ENCODE peak calls at places on chromosome 3, in seven cellular contexts. One of them, this sample, is unnamed.

GRCh38 chr3:161291191-161291901 is 70.2 kb downstream of the NMD3 start:
- ATAC-seq in heart right ventricle: no peak
- ATAC-seq in GM12878: no peak
- ATAC-seq in psoas muscle: no peak
- ATAC-seq in GM23338: no peak
- ATAC-seq in CD4-positive, CD25-positive, alpha-beta regulatory T cell: no peak
- ATAC-seq in left lung: no peak
- ATAC-seq in this sample: no peak

GRCh38 chr3:155179966-155180757 is 100.0 kb downstream of the MME start:
- ATAC-seq in psoas muscle: no peak
- ATAC-seq in GM12878: no peak
- ATAC-seq in left lung: no peak
- ATAC-seq in CD4-positive, CD25-positive, alpha-beta regulatory T cell: no peak
- ATAC-seq in GM23338: peak; percentile 61
- ATAC-seq in heart right ventricle: no peak
- ATAC-seq in this sample: no peak

GRCh38 chr3:56787784-56788256 is 13.9 kb downstream of the ARHGEF3 start:
- ATAC-seq in CD4-positive, CD25-positive, alpha-beta regulatory T cell: no peak
- ATAC-seq in heart right ventricle: peak; percentile 12
- ATAC-seq in psoas muscle: peak; percentile 74
- ATAC-seq in left lung: no peak
- ATAC-seq in GM23338: no peak
- ATAC-seq in GM12878: peak; percentile 50
- ATAC-seq in this sample: peak; percentile 50

GRCh38 chr3:147940400-147940799 is 531.2 kb downstream of the ZIC1 start:
- ATAC-seq in heart right ventricle: no peak
- ATAC-seq in GM12878: no peak
- ATAC-seq in psoas muscle: no peak
- ATAC-seq in CD4-positive, CD25-positive, alpha-beta regulatory T cell: no peak
- ATAC-seq in left lung: no peak
- ATAC-seq in GM23338: no peak
- ATAC-seq in this sample: no peak

GRCh38 chr3:38158472-38158871 is 6.9 kb upstream of the OXSR1 start:
- ATAC-seq in CD4-positive, CD25-positive, alpha-beta regulatory T cell: no peak
- ATAC-seq in GM12878: no peak
- ATAC-seq in GM23338: no peak
- ATAC-seq in left lung: no peak
- ATAC-seq in psoas muscle: no peak
- ATAC-seq in heart right ventricle: no peak
- ATAC-seq in this sample: no peak

GRCh38 chr3:48700750-48701405 is 15.2 kb upstream of the NCKIPSD start:
- ATAC-seq in CD4-positive, CD25-positive, alpha-beta regulatory T cell: no peak
- ATAC-seq in GM12878: no peak
- ATAC-seq in left lung: no peak
- ATAC-seq in GM23338: no peak
- ATAC-seq in heart right ventricle: no peak
- ATAC-seq in psoas muscle: no peak
- ATAC-seq in this sample: no peak

GRCh38 chr3:186182850-186183249 is 74.0 kb upstream of the ETV5 start:
- ATAC-seq in psoas muscle: no peak
- ATAC-seq in CD4-positive, CD25-positive, alpha-beta regulatory T cell: no peak
- ATAC-seq in heart right ventricle: no peak
- ATAC-seq in GM23338: no peak
- ATAC-seq in GM12878: no peak
- ATAC-seq in left lung: no peak
- ATAC-seq in this sample: no peak

GRCh38 chr3:27718459-27718858 is 3.7 kb downstream of the EOMES start:
- ATAC-seq in GM23338: no peak
- ATAC-seq in CD4-positive, CD25-positive, alpha-beta regulatory T cell: no peak
- ATAC-seq in left lung: no peak
- ATAC-seq in GM12878: no peak
- ATAC-seq in heart right ventricle: no peak
- ATAC-seq in psoas muscle: no peak
- ATAC-seq in this sample: no peak

GRCh38 chr3:122572940-122573412 is 4.5 kb upstream of the PARP15 start:
- ATAC-seq in CD4-positive, CD25-positive, alpha-beta regulatory T cell: peak; percentile 66
- ATAC-seq in heart right ventricle: no peak
- ATAC-seq in GM23338: peak; percentile 60
- ATAC-seq in GM12878: peak; percentile 47
- ATAC-seq in left lung: peak; percentile 85
- ATAC-seq in psoas muscle: peak; percentile 33
- ATAC-seq in this sample: no peak
- H3K36me3 ChIP-seq in CD4-positive, CD25-positive, alpha-beta regulatory T cell: peaks cover 42% of the 10 kb centered on the region
- H3K36me3 ChIP-seq in heart right ventricle: peaks cover 72% of the 10 kb centered on the region
- H3K36me3 ChIP-seq in GM23338: no peaks in the 10 kb centered on the region
- H3K36me3 ChIP-seq in GM12878: no peaks in the 10 kb centered on the region
- H3K36me3 ChIP-seq in left lung: peaks cover 68% of the 10 kb centered on the region
- H3K36me3 ChIP-seq in psoas muscle: peaks cover 40% of the 10 kb centered on the region
- H3K36me3 ChIP-seq in this sample: no peaks in the 10 kb centered on the region

DNA sequence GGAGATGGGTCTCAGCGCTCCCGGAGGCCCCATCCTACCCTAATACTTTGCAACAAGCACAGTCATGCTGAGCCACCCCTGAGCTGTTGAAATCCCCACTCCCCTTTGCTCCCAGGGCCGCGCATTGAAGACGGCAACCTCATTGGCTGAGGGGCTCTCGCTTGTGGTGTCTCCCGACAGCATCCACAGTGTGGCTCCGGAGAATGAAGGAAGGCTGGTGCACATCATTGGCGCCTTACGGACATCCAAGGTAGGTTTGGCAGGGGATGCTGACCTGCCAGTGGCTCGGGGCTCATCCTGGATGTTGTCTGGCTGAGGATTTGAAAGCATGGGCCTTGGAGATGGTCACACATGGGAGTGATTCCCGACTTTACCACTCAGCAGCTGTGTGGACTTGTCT is 5.9 kb downstream of the TMEM43 start:
- ATAC-seq in heart right ventricle: no peak
- ATAC-seq in GM12878: no peak
- ATAC-seq in psoas muscle: no peak
- ATAC-seq in left lung: no peak
- ATAC-seq in CD4-positive, CD25-positive, alpha-beta regulatory T cell: no peak
- ATAC-seq in GM23338: no peak
- ATAC-seq in this sample: no peak
- H3K36me3 ChIP-seq in heart right ventricle: peaks cover 87% of the 10 kb centered on the region
- H3K36me3 ChIP-seq in GM12878: peaks cover 27% of the 10 kb centered on the region
- H3K36me3 ChIP-seq in psoas muscle: peaks cover 87% of the 10 kb centered on the region
- H3K36me3 ChIP-seq in left lung: peaks cover 87% of the 10 kb centered on the region
- H3K36me3 ChIP-seq in CD4-positive, CD25-positive, alpha-beta regulatory T cell: peaks cover 74% of the 10 kb centered on the region
- H3K36me3 ChIP-seq in GM23338: peaks cover 4% of the 10 kb centered on the region
- H3K36me3 ChIP-seq in this sample: no peaks in the 10 kb centered on the region

DNA sequence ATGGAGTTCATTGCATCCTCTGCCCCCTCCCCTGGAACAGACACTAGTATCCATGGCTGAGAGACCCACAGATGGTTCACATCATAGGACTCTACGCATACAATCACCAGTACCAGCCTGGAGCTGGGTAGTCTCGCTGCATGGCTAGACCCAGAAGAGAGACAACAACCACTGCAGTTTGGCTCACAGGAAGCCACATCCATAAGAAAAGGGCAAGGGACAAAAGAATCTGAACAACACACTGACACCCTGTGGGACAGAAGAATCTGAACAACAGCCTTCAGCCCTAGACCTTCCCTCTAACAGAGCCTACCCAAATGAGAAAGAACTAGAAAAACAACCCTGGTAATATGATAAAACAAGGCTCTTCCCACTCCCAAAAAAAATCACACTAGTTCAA is 479.3 kb downstream of the RAP2B start:
- ATAC-seq in GM12878: no peak
- ATAC-seq in psoas muscle: no peak
- ATAC-seq in left lung: no peak
- ATAC-seq in GM23338: peak; percentile 91
- ATAC-seq in heart right ventricle: no peak
- ATAC-seq in CD4-positive, CD25-positive, alpha-beta regulatory T cell: no peak
- ATAC-seq in this sample: no peak
- H3K36me3 ChIP-seq in GM12878: no peaks in the 10 kb centered on the region
- H3K36me3 ChIP-seq in psoas muscle: no peaks in the 10 kb centered on the region
- H3K36me3 ChIP-seq in left lung: no peaks in the 10 kb centered on the region
- H3K36me3 ChIP-seq in GM23338: no peaks in the 10 kb centered on the region
- H3K36me3 ChIP-seq in heart right ventricle: no peaks in the 10 kb centered on the region
- H3K36me3 ChIP-seq in CD4-positive, CD25-positive, alpha-beta regulatory T cell: no peaks in the 10 kb centered on the region
- H3K36me3 ChIP-seq in this sample: no peaks in the 10 kb centered on the region

GRCh38 chr3:157148123-157148889 is 11.6 kb downstream of the CCNL1 start:
- ATAC-seq in psoas muscle: peak; percentile 20
- ATAC-seq in GM12878: peak; percentile 45
- ATAC-seq in CD4-positive, CD25-positive, alpha-beta regulatory T cell: no peak
- ATAC-seq in GM23338: no peak
- ATAC-seq in left lung: no peak
- ATAC-seq in heart right ventricle: no peak
- ATAC-seq in this sample: no peak
- H3K36me3 ChIP-seq in psoas muscle: peaks cover 100% of the 10 kb centered on the region
- H3K36me3 ChIP-seq in GM12878: peaks cover 7% of the 10 kb centered on the region
- H3K36me3 ChIP-seq in CD4-positive, CD25-positive, alpha-beta regulatory T cell: peaks cover 99% of the 10 kb centered on the region
- H3K36me3 ChIP-seq in GM23338: peaks cover 74% of the 10 kb centered on the region
- H3K36me3 ChIP-seq in left lung: peaks cover 100% of the 10 kb centered on the region
- H3K36me3 ChIP-seq in heart right ventricle: peaks cover 100% of the 10 kb centered on the region
- H3K36me3 ChIP-seq in this sample: peaks cover 23% of the 10 kb centered on the region

DNA sequence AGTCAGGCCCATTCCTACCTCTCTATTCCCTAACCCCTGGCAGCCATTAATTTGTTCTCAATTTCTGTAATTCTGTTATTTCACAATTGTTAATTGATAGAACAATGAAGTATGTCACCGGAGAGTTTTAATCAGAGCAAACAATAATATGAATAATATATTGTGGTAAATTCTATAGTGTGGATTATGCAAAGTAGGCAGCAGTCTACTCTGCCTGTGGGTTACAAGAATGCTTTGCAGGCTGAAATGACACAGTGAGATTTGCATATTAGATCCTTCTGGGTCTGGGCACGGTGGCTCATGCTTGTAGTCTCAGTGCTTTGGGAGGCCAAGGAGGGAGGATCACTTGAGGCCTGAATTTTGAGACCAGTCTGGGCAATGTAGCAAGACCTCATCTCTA is 12.4 kb downstream of the COPG1 start:
- ATAC-seq in psoas muscle: no peak
- ATAC-seq in left lung: no peak
- ATAC-seq in GM12878: peak; percentile 43
- ATAC-seq in GM23338: no peak
- ATAC-seq in heart right ventricle: no peak
- ATAC-seq in CD4-positive, CD25-positive, alpha-beta regulatory T cell: no peak
- ATAC-seq in this sample: no peak
- H3K36me3 ChIP-seq in psoas muscle: peaks cover 99% of the 10 kb centered on the region
- H3K36me3 ChIP-seq in left lung: peaks cover 100% of the 10 kb centered on the region
- H3K36me3 ChIP-seq in GM12878: peaks cover 25% of the 10 kb centered on the region
- H3K36me3 ChIP-seq in GM23338: peaks cover 40% of the 10 kb centered on the region
- H3K36me3 ChIP-seq in heart right ventricle: peaks cover 100% of the 10 kb centered on the region
- H3K36me3 ChIP-seq in CD4-positive, CD25-positive, alpha-beta regulatory T cell: peaks cover 90% of the 10 kb centered on the region
- H3K36me3 ChIP-seq in this sample: peaks cover 3% of the 10 kb centered on the region

GRCh38 chr3:16466822-16467221 is 46.7 kb downstream of the RFTN1 start:
- ATAC-seq in heart right ventricle: no peak
- ATAC-seq in CD4-positive, CD25-positive, alpha-beta regulatory T cell: no peak
- ATAC-seq in psoas muscle: no peak
- ATAC-seq in left lung: no peak
- ATAC-seq in GM12878: no peak
- ATAC-seq in GM23338: no peak
- ATAC-seq in this sample: no peak
- H3K36me3 ChIP-seq in heart right ventricle: peaks cover 31% of the 10 kb centered on the region
- H3K36me3 ChIP-seq in CD4-positive, CD25-positive, alpha-beta regulatory T cell: peaks cover 24% of the 10 kb centered on the region
- H3K36me3 ChIP-seq in psoas muscle: peaks cover 3% of the 10 kb centered on the region
- H3K36me3 ChIP-seq in left lung: peaks cover 10% of the 10 kb centered on the region
- H3K36me3 ChIP-seq in GM12878: peaks cover 10% of the 10 kb centered on the region
- H3K36me3 ChIP-seq in GM23338: no peaks in the 10 kb centered on the region
- H3K36me3 ChIP-seq in this sample: no peaks in the 10 kb centered on the region

GRCh38 chr3:133588784-133589465 is 15.4 kb downstream of the CDV3 start:
- ATAC-seq in GM12878: peak; percentile 11
- ATAC-seq in heart right ventricle: no peak
- ATAC-seq in GM23338: no peak
- ATAC-seq in left lung: peak; percentile 50
- ATAC-seq in CD4-positive, CD25-positive, alpha-beta regulatory T cell: no peak
- ATAC-seq in psoas muscle: no peak
- ATAC-seq in this sample: no peak
- H3K36me3 ChIP-seq in GM12878: peaks cover 6% of the 10 kb centered on the region
- H3K36me3 ChIP-seq in heart right ventricle: peaks cover 66% of the 10 kb centered on the region
- H3K36me3 ChIP-seq in GM23338: peaks cover 53% of the 10 kb centered on the region
- H3K36me3 ChIP-seq in left lung: peaks cover 65% of the 10 kb centered on the region
- H3K36me3 ChIP-seq in CD4-positive, CD25-positive, alpha-beta regulatory T cell: peaks cover 55% of the 10 kb centered on the region
- H3K36me3 ChIP-seq in psoas muscle: peaks cover 58% of the 10 kb centered on the region
- H3K36me3 ChIP-seq in this sample: peaks cover 66% of the 10 kb centered on the region

DNA sequence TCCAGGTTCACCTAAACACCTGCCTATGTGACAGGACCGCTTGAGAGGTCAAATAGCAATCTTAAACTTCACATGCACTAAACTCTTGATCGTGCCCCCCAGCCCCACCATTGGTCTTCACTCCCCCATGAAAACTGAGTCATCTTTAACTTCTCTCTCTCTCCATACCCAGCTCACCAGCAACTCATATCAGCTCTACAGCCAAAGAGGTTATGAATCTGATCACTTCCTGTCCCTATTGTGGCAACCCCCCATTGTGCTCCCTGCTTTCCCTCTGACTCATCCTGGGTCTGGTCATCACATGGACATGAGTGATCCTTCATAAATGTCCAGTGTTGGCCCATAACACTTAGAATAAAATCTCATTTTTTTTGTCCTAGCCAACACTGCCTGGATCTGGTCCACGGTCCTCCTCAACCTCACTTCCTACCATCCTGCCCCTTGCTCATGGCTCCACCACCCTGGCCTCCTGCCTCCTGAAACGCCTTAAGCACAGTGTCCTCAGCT is 103.4 kb upstream of the HACD2 start:
- ATAC-seq in GM23338: no peak
- ATAC-seq in GM12878: peak; percentile 48
- ATAC-seq in psoas muscle: peak; percentile 45
- ATAC-seq in heart right ventricle: no peak
- ATAC-seq in left lung: peak; percentile 35
- ATAC-seq in CD4-positive, CD25-positive, alpha-beta regulatory T cell: no peak
- ATAC-seq in this sample: peak; percentile 40
- H3K36me3 ChIP-seq in GM23338: no peaks in the 10 kb centered on the region
- H3K36me3 ChIP-seq in GM12878: no peaks in the 10 kb centered on the region
- H3K36me3 ChIP-seq in psoas muscle: no peaks in the 10 kb centered on the region
- H3K36me3 ChIP-seq in heart right ventricle: no peaks in the 10 kb centered on the region
- H3K36me3 ChIP-seq in left lung: no peaks in the 10 kb centered on the region
- H3K36me3 ChIP-seq in CD4-positive, CD25-positive, alpha-beta regulatory T cell: no peaks in the 10 kb centered on the region
- H3K36me3 ChIP-seq in this sample: peaks cover 75% of the 10 kb centered on the region

DNA sequence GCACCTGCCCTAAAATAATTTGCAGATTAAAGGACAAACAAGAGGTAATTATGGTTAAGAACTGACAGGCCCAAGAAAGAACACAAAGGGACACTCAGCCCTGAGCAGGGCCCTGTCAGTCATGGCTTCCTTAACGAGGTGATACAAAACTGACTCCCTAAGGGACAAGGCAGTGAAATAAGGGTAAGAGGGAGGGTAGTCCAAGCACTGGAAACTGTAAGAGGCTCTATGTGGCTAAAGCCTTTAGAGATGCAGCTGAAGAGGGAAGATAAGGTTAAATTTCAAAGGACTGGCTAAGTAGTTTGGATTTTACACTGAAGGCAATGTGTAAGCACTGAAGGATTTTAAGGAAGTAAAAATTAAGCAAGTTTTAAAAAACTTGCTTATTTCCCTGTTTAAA is 3.9 kb downstream of the ATR start:
- ATAC-seq in left lung: no peak
- ATAC-seq in GM23338: no peak
- ATAC-seq in CD4-positive, CD25-positive, alpha-beta regulatory T cell: no peak
- ATAC-seq in psoas muscle: no peak
- ATAC-seq in heart right ventricle: no peak
- ATAC-seq in GM12878: no peak
- ATAC-seq in this sample: no peak
- H3K36me3 ChIP-seq in left lung: peaks cover 8% of the 10 kb centered on the region
- H3K36me3 ChIP-seq in GM23338: no peaks in the 10 kb centered on the region
- H3K36me3 ChIP-seq in CD4-positive, CD25-positive, alpha-beta regulatory T cell: no peaks in the 10 kb centered on the region
- H3K36me3 ChIP-seq in psoas muscle: peaks cover 13% of the 10 kb centered on the region
- H3K36me3 ChIP-seq in heart right ventricle: peaks cover 18% of the 10 kb centered on the region
- H3K36me3 ChIP-seq in GM12878: no peaks in the 10 kb centered on the region
- H3K36me3 ChIP-seq in this sample: no peaks in the 10 kb centered on the region

This sample was measured in gastroesophageal sphincter.